ENCODE peak calls at places on chromosomes 5 and 9, in five cellular contexts. C, G, M, P and U are unnamed samples.

GRCh38 chr5:13029211-13029610 is 915.3 kb downstream of the DNAH5 start:
- DNase-seq in C (no peak), G (no peak), M (no peak), P (no peak), U (no peak)

GRCh38 chr9:121393318-121393717 is 23.3 kb upstream of the STOM start:
- DNase-seq in C (no peak), G (no peak), M (peak; percentile 25), P (no peak), U (no peak)

GRCh38 chr9:113488490-113488889 is 25.0 kb downstream of the RGS3 start:
- DNase-seq in C (no peak), G (no peak), M (no peak), P (no peak), U (no peak)

GRCh38 chr5:10485142-10485795 is 43.6 kb downstream of the ROPN1L start:
- DNase-seq in C (no peak), G (no peak), M (peak; percentile 97), P (no peak), U (peak; percentile 71)

GRCh38 chr5:141100243-141100805 is at the start of gene PCDHB3:
- DNase-seq in C (no peak), G (no peak), M (peak; percentile 78), P (no peak), U (peak; percentile 79)

GRCh38 chr5:39902626-39903025 is 477.8 kb upstream of the DAB2 start:
- DNase-seq in C (no peak), G (no peak), M (no peak), P (no peak), U (no peak)

GRCh38 chr5:177430972-177431316 is 4.5 kb downstream of the GRK6 start:
- DNase-seq in C (no peak), G (no peak), M (no peak), P (no peak), U (no peak)

GRCh38 chr5:73591102-73591695 is 25.7 kb downstream of the UTP15 start:
- DNase-seq in C (peak; percentile 3), G (peak; percentile 71), M (peak; percentile 88), P (peak; percentile 72), U (no peak)